ENCODE peak calls at places on chromosome 12, in eight cellular contexts. One of them, this sample, is unnamed. For H3K27me3 and H3K4me1, the result is how much of the 10 kb centered on the place peaks cover.

GRCh38 chr12:13049816-13050215 is 5.6 kb downstream of the FAM234B start:
- DNase-seq in GM23338: peak
- DNase-seq in IMR-90: peak
- DNase-seq in tibial nerve: no peak
- DNase-seq in transverse colon: no peak
- DNase-seq in K562: no peak
- DNase-seq in left ventricle myocardium inferior: peak
- DNase-seq in psoas muscle: no peak
- DNase-seq in this sample: peak

GRCh38 chr12:117404940-117405339 is 43.5 kb upstream of the NOS1 start:
- DNase-seq in transverse colon: no peak
- DNase-seq in left ventricle myocardium inferior: no peak
- DNase-seq in IMR-90: no peak
- DNase-seq in psoas muscle: no peak
- DNase-seq in GM23338: no peak
- DNase-seq in tibial nerve: no peak
- DNase-seq in K562: no peak
- DNase-seq in this sample: no peak

GRCh38 chr12:46268617-46269428 is at the start of gene SLC38A1:
- DNase-seq in transverse colon: peak
- DNase-seq in IMR-90: peak
- DNase-seq in tibial nerve: peak
- DNase-seq in left ventricle myocardium inferior: peak
- DNase-seq in GM23338: peak
- DNase-seq in psoas muscle: peak
- DNase-seq in K562: peak
- DNase-seq in this sample: peak

GRCh38 chr12:68538722-68539614 is 71.7 kb upstream of the RAP1B start:
- DNase-seq in left ventricle myocardium inferior: peak
- DNase-seq in tibial nerve: peak
- DNase-seq in IMR-90: peak
- DNase-seq in GM23338: peak
- DNase-seq in K562: peak
- DNase-seq in transverse colon: peak
- DNase-seq in psoas muscle: peak
- DNase-seq in this sample: peak

GRCh38 chr12:131607658-131608447 is 103.0 kb upstream of the SFSWAP start:
- DNase-seq in tibial nerve: no peak
- DNase-seq in left ventricle myocardium inferior: no peak
- DNase-seq in IMR-90: no peak
- DNase-seq in psoas muscle: no peak
- DNase-seq in GM23338: no peak
- DNase-seq in K562: no peak
- DNase-seq in transverse colon: peak
- DNase-seq in this sample: no peak

GRCh38 chr12:96258451-96258933 is 64.3 kb downstream of the ELK3 start:
- DNase-seq in left ventricle myocardium inferior: peak
- DNase-seq in psoas muscle: peak
- DNase-seq in GM23338: peak
- DNase-seq in tibial nerve: no peak
- DNase-seq in K562: no peak
- DNase-seq in IMR-90: peak
- DNase-seq in transverse colon: no peak
- DNase-seq in this sample: peak

GRCh38 chr12:27382126-27382795 is 49.6 kb downstream of the BMAL2 start:
- DNase-seq in tibial nerve: no peak
- DNase-seq in psoas muscle: no peak
- DNase-seq in IMR-90: no peak
- DNase-seq in left ventricle myocardium inferior: no peak
- DNase-seq in GM23338: no peak
- DNase-seq in transverse colon: no peak
- DNase-seq in K562: no peak
- DNase-seq in this sample: no peak

GRCh38 chr12:24661657-24662096 is 287.2 kb downstream of the BCAT1 start:
- DNase-seq in tibial nerve: peak
- DNase-seq in GM23338: no peak
- DNase-seq in left ventricle myocardium inferior: no peak
- DNase-seq in psoas muscle: peak
- DNase-seq in IMR-90: peak
- DNase-seq in K562: no peak
- DNase-seq in transverse colon: peak
- DNase-seq in this sample: peak

GRCh38 chr12:54133663-54134375 is 55.0 kb downstream of the SMUG1 start:
- DNase-seq in left ventricle myocardium inferior: no peak
- DNase-seq in IMR-90: no peak
- DNase-seq in transverse colon: no peak
- DNase-seq in GM23338: no peak
- DNase-seq in tibial nerve: no peak
- DNase-seq in K562: no peak
- DNase-seq in psoas muscle: no peak
- DNase-seq in this sample: no peak
- H3K27me3 ChIP-seq in left ventricle myocardium inferior: half or more
- H3K27me3 ChIP-seq in IMR-90: half or more
- H3K27me3 ChIP-seq in transverse colon: under half
- H3K27me3 ChIP-seq in GM23338: half or more
- H3K27me3 ChIP-seq in tibial nerve: under half
- H3K27me3 ChIP-seq in K562: half or more
- H3K27me3 ChIP-seq in psoas muscle: under half
- H3K27me3 ChIP-seq in this sample: under half

GRCh38 chr12:15629761-15630160 is 159.4 kb downstream of the EPS8 start:
- DNase-seq in K562: no peak
- DNase-seq in left ventricle myocardium inferior: no peak
- DNase-seq in tibial nerve: no peak
- DNase-seq in psoas muscle: no peak
- DNase-seq in IMR-90: peak
- DNase-seq in transverse colon: no peak
- DNase-seq in GM23338: no peak
- DNase-seq in this sample: no peak

GRCh38 chr12:15632708-15633107 is 156.5 kb downstream of the EPS8 start:
- DNase-seq in GM23338: no peak
- DNase-seq in IMR-90: no peak
- DNase-seq in tibial nerve: no peak
- DNase-seq in transverse colon: no peak
- DNase-seq in psoas muscle: no peak
- DNase-seq in K562: no peak
- DNase-seq in left ventricle myocardium inferior: no peak
- DNase-seq in this sample: no peak

GRCh38 chr12:15631007-15631715 is 158.0 kb downstream of the EPS8 start:
- DNase-seq in transverse colon: no peak
- DNase-seq in IMR-90: no peak
- DNase-seq in left ventricle myocardium inferior: no peak
- DNase-seq in GM23338: no peak
- DNase-seq in tibial nerve: no peak
- DNase-seq in K562: no peak
- DNase-seq in psoas muscle: no peak
- DNase-seq in this sample: peak

GRCh38 chr12:15627995-15628945 is 160.9 kb downstream of the EPS8 start:
- DNase-seq in left ventricle myocardium inferior: no peak
- DNase-seq in psoas muscle: no peak
- DNase-seq in transverse colon: no peak
- DNase-seq in tibial nerve: no peak
- DNase-seq in IMR-90: peak
- DNase-seq in K562: no peak
- DNase-seq in GM23338: no peak
- DNase-seq in this sample: no peak

DNA sequence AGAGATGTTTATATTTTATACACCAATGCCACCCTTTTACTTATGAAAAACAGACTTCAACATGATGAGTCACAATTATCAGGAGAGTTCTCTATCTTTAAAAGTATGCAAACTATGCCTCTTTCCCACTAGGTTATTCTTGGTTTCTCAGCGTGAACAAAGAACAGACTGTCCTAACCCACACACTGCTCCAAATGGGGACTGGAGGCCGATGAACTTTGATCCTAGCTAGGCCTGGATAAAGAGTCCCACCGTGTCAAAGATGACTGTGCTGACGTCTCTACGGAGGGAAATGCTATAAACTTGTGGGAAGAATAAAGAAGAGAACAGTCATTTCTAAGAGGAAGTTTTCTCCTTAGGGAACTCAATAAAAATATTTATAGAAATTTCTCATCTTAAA is 160.1 kb downstream of the EPS8 start:
- DNase-seq in transverse colon: peak
- DNase-seq in tibial nerve: peak
- DNase-seq in left ventricle myocardium inferior: peak
- DNase-seq in IMR-90: peak
- DNase-seq in K562: no peak
- DNase-seq in GM23338: peak
- DNase-seq in psoas muscle: peak
- DNase-seq in this sample: peak
- H3K4me3 ChIP-seq in transverse colon: no peak
- H3K4me3 ChIP-seq in tibial nerve: no peak
- H3K4me3 ChIP-seq in left ventricle myocardium inferior: peak
- H3K4me3 ChIP-seq in IMR-90: no peak
- H3K4me3 ChIP-seq in K562: no peak
- H3K4me3 ChIP-seq in GM23338: no peak
- H3K4me3 ChIP-seq in psoas muscle: peak
- H3K4me3 ChIP-seq in this sample: no peak

GRCh38 chr12:14390885-14391530 is 25.5 kb downstream of the ATF7IP start:
- DNase-seq in left ventricle myocardium inferior: no peak
- DNase-seq in GM23338: no peak
- DNase-seq in tibial nerve: no peak
- DNase-seq in K562: no peak
- DNase-seq in IMR-90: no peak
- DNase-seq in psoas muscle: no peak
- DNase-seq in transverse colon: no peak
- DNase-seq in this sample: no peak

GRCh38 chr12:14390449-14390848 is 25.0 kb downstream of the ATF7IP start:
- DNase-seq in IMR-90: no peak
- DNase-seq in transverse colon: no peak
- DNase-seq in K562: no peak
- DNase-seq in psoas muscle: no peak
- DNase-seq in GM23338: no peak
- DNase-seq in tibial nerve: no peak
- DNase-seq in left ventricle myocardium inferior: no peak
- DNase-seq in this sample: no peak

GRCh38 chr12:14387472-14387871 is 22.0 kb downstream of the ATF7IP start:
- DNase-seq in psoas muscle: no peak
- DNase-seq in GM23338: no peak
- DNase-seq in tibial nerve: no peak
- DNase-seq in IMR-90: no peak
- DNase-seq in transverse colon: no peak
- DNase-seq in K562: no peak
- DNase-seq in left ventricle myocardium inferior: no peak
- DNase-seq in this sample: no peak

GRCh38 chr12:14379508-14379907 is 14.0 kb downstream of the ATF7IP start:
- DNase-seq in transverse colon: no peak
- DNase-seq in IMR-90: no peak
- DNase-seq in left ventricle myocardium inferior: no peak
- DNase-seq in K562: no peak
- DNase-seq in tibial nerve: no peak
- DNase-seq in psoas muscle: no peak
- DNase-seq in GM23338: no peak
- DNase-seq in this sample: no peak

DNA sequence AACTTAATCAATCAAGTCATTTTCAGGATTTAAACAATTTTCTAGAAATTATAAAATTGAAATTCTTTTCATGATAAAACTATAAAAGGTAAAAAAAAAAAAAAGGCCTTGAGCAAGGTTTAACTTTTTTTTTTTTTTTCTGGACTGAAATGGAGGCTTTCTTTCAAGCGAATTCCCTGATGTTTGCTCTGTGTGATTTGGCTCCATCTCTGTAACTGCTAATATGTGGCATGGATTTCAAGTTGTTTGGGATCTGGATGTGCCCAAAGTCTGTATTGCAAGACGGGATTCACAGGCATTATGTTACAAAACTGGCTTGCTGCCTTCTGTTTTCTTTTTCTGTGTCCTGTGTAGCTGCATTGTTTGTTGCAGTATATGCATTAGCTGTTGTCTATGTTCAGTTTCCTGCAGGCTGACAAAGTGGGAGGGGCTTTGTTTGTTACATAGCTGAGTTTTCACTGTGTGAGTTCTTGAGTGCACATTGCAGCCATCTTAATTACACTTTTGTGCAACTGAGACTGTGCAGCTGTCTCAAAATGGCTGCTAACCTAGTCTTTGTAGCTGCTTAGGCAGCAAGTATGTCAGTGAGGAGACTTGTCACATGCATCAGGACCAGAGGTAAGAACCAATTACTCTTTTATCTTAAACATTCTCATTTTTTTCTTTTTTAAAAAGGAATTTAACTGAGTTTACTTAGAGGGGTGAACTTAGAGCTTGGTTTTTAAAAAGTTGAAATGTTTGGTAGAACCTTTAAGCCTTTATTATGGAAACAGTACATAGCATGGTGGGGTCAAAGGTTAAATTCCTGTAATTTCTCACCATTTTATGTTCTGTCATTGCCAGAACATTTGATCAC is 19.5 kb downstream of the ATF7IP start:
- DNase-seq in psoas muscle: no peak
- DNase-seq in left ventricle myocardium inferior: no peak
- DNase-seq in transverse colon: peak
- DNase-seq in GM23338: peak
- DNase-seq in IMR-90: peak
- DNase-seq in K562: peak
- DNase-seq in tibial nerve: no peak
- DNase-seq in this sample: peak
- H3K4me1 ChIP-seq in psoas muscle: under half
- H3K4me1 ChIP-seq in left ventricle myocardium inferior: half or more
- H3K4me1 ChIP-seq in transverse colon: under half
- H3K4me1 ChIP-seq in GM23338: half or more
- H3K4me1 ChIP-seq in IMR-90: under half
- H3K4me1 ChIP-seq in K562: under half
- H3K4me1 ChIP-seq in tibial nerve: under half
- H3K4me1 ChIP-seq in this sample: under half

GRCh38 chr12:108360487-108360886 is 21.4 kb upstream of the CMKLR1 start:
- DNase-seq in GM23338: no peak
- DNase-seq in left ventricle myocardium inferior: no peak
- DNase-seq in psoas muscle: no peak
- DNase-seq in K562: no peak
- DNase-seq in tibial nerve: no peak
- DNase-seq in transverse colon: no peak
- DNase-seq in IMR-90: no peak
- DNase-seq in this sample: no peak

GRCh38 chr12:108363165-108363564 is 24.1 kb upstream of the CMKLR1 start:
- DNase-seq in IMR-90: no peak
- DNase-seq in tibial nerve: no peak
- DNase-seq in psoas muscle: no peak
- DNase-seq in transverse colon: no peak
- DNase-seq in K562: no peak
- DNase-seq in left ventricle myocardium inferior: no peak
- DNase-seq in GM23338: no peak
- DNase-seq in this sample: no peak

GRCh38 chr12:108364879-108365278 is 25.8 kb upstream of the CMKLR1 start:
- DNase-seq in GM23338: no peak
- DNase-seq in transverse colon: no peak
- DNase-seq in tibial nerve: no peak
- DNase-seq in K562: no peak
- DNase-seq in left ventricle myocardium inferior: no peak
- DNase-seq in IMR-90: no peak
- DNase-seq in psoas muscle: no peak
- DNase-seq in this sample: no peak

GRCh38 chr12:108365324-108365723 is 26.2 kb upstream of the CMKLR1 start:
- DNase-seq in transverse colon: no peak
- DNase-seq in left ventricle myocardium inferior: no peak
- DNase-seq in psoas muscle: no peak
- DNase-seq in GM23338: no peak
- DNase-seq in IMR-90: no peak
- DNase-seq in tibial nerve: no peak
- DNase-seq in K562: no peak
- DNase-seq in this sample: no peak

DNA sequence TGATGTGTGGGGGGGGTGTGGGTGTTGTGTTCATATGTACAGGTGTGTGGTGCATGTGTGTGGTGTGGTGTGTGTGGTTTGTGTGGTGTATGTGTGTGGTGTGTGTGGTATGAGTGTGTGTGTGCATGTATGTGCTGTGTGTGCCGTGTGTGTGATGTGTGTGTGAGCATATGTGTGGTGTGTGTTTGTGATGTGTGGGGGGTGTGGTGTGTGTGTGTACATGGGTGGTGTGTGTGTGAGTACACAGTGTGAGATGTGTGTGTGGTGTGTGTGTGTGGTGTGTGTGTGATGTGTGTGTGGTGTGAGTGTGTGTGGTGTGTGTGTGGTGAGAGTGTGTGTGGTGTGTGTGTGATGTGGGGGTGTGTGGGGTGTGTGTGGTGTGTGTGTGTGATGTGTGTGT is 24.5 kb upstream of the CMKLR1 start:
- DNase-seq in tibial nerve: no peak
- DNase-seq in left ventricle myocardium inferior: no peak
- DNase-seq in GM23338: no peak
- DNase-seq in K562: no peak
- DNase-seq in transverse colon: no peak
- DNase-seq in IMR-90: no peak
- DNase-seq in psoas muscle: no peak
- DNase-seq in this sample: no peak
- H3K27me3 ChIP-seq in tibial nerve: under half
- H3K27me3 ChIP-seq in left ventricle myocardium inferior: under half
- H3K27me3 ChIP-seq in GM23338: under half
- H3K27me3 ChIP-seq in K562: under half
- H3K27me3 ChIP-seq in transverse colon: under half
- H3K27me3 ChIP-seq in IMR-90: under half
- H3K27me3 ChIP-seq in psoas muscle: under half
- H3K27me3 ChIP-seq in this sample: under half

This sample was measured in A673.